ENCODE peak calls at places on chromosomes 2 and 18, in five cellular contexts. S, R, K, J and W are unnamed samples.

GRCh38 chr2:120857931-120858330 is 122.3 kb downstream of the GLI2 start:
- DNase-seq in J (no peak), S (no peak), K (no peak), R (no peak), W (no peak)

GRCh38 chr2:221554769-221555510 is 17.2 kb downstream of the EPHA4 start:
- DNase-seq in S (peak), K (no peak), J (no peak), R (no peak), W (no peak)

GRCh38 chr2:8023241-8023640 is 658.6 kb upstream of the ID2 start:
- DNase-seq in K (no peak), S (peak), R (no peak), J (no peak), W (no peak)

GRCh38 chr2:15115786-15116185 is 445.3 kb downstream of the NBAS start:
- DNase-seq in K (no peak), R (no peak), J (no peak), S (no peak), W (no peak)

GRCh38 chr2:62586981-62587380 is 81.0 kb upstream of the TMEM17 start:
- DNase-seq in K (peak), S (no peak), R (no peak), J (no peak), W (peak)

GRCh38 chr18:62085766-62086165 is 101.1 kb downstream of the PIGN start:
- DNase-seq in K (no peak), R (no peak), J (no peak), S (no peak), W (no peak)

GRCh38 chr2:157173740-157174184 is 83.7 kb upstream of the GALNT5 start:
- DNase-seq in R (no peak), K (peak), S (no peak), J (no peak), W (peak)

GRCh38 chr2:26477911-26478253 is at the start of gene OTOF:
- DNase-seq in S (no peak), R (peak), J (no peak), K (no peak), W (peak)

GRCh38 chr2:73990531-73990930 is 5.8 kb downstream of the TET3 start:
- DNase-seq in J (no peak), K (no peak), S (no peak), R (no peak), W (no peak)

GRCh38 chr2:53970898-53971681 is at the start of gene PSME4:
- DNase-seq in R (peak), K (peak), S (peak), J (peak), W (peak)

GRCh38 chr2:136191041-136191440 is 73.1 kb upstream of the CXCR4 start:
- DNase-seq in K (no peak), R (no peak), S (no peak), J (no peak), W (no peak)

GRCh38 chr2:98382086-98382485 is 35.8 kb downstream of the CNGA3 start:
- DNase-seq in R (no peak), K (no peak), J (no peak), S (no peak), W (no peak)

GRCh38 chr18:34521040-34521439 is 189.1 kb upstream of the DTNA start:
- DNase-seq in J (no peak), R (no peak), S (no peak), K (no peak), W (no peak)

GRCh38 chr18:70181015-70181414 is 24.5 kb downstream of the RTTN start:
- DNase-seq in R (no peak), S (no peak), J (no peak), K (peak), W (peak)

GRCh38 chr2:60884795-60885194 is 3.4 kb downstream of the REL start:
- DNase-seq in S (no peak), R (no peak), J (no peak), K (no peak), W (no peak)

GRCh38 chr18:23964282-23965238 is 50.0 kb upstream of the TTC39C start:
- DNase-seq in R (peak), J (peak), S (peak), K (no peak), W (no peak)

DNA sequence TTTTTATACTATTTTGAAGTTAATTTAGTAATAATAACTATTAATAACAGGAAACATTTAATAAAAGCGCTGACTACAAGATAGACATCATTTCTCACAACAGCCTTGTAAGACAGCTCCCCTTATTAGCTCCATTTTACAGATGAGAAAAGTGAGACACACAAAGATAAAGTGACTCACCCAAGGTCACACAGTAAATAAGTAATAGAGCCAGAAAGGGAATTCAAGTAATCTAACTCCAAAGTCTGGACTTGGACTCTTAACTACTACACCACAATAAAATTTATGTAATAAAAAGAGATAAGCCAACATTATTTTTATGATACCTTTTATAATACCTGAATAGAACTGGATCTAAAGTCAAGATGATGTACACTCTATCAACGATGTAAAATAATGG is 25.3 kb downstream of the EXOC6B start:
- DNase-seq in R (no peak), J (no peak), S (no peak), K (no peak), W (no peak)
- H3K4me3 ChIP-seq in R (no peak), J (no peak), S (no peak), K (no peak), W (no peak)

GRCh38 chr2:12452211-12452610 is 264.5 kb upstream of the TRIB2 start:
- DNase-seq in S (peak), K (no peak), R (no peak), J (no peak), W (peak)
- H3K4me3 ChIP-seq in S (no peak), K (no peak), R (no peak), J (peak), W (no peak)

DNA sequence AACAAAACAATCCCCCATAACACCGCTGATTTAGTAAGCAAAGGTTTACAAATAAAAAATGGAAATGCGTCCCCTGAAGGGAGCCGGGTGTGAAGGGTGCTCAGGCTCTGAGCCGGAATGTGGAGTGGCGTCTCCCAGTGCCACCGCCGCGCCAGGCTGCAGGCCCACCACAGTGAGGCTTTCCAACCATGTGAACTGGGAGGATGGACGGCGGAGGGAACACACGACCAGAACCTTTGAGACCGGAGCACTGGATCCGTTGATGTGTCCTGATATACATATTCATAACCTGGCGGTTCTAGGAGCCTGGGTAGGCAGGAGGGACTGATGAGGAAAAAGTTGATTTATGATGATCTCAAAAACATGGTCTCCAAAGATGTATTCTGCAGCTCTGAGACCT is 87.3 kb downstream of the SMIM21 start:
- DNase-seq in R (no peak), J (no peak), S (no peak), K (no peak), W (no peak)
- H3K4me3 ChIP-seq in R (no peak), J (no peak), S (no peak), K (no peak), W (no peak)

GRCh38 chr2:3494984-3495666 is 24.2 kb downstream of the ADI1 start:
- DNase-seq in S (no peak), J (no peak), R (no peak), K (no peak), W (no peak)

GRCh38 chr2:3491716-3492474 is 27.4 kb downstream of the ADI1 start:
- DNase-seq in S (no peak), K (no peak), R (no peak), J (no peak), W (no peak)

GRCh38 chr2:3492951-3493609 is 26.3 kb downstream of the ADI1 start:
- DNase-seq in J (no peak), R (no peak), S (no peak), K (peak), W (peak)

GRCh38 chr2:3491306-3491705 is 28.0 kb downstream of the ADI1 start:
- DNase-seq in S (no peak), J (no peak), K (no peak), R (no peak), W (no peak)

DNA sequence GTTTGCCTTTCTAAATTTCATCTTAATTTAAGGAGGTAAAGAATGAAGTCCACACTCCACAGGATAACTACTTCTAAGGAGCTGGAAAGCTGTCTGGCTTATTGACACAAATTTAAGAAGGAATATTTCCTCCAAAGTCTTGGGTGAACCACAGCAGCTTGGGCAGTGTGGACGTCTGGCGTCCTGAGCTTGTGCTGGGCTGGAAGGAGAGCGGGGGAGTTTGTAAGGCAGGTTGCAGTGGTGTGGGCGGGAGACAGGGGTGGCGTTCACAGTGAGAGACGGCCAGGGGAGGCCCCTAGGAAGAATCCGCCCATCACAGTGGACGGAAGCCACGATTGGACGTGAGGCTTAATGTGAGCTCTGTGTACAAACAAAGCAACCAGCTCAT is 25.7 kb downstream of the ADI1 start:
- DNase-seq in R (no peak), K (no peak), J (no peak), S (no peak), W (peak)
- H3K4me3 ChIP-seq in R (no peak), K (no peak), J (no peak), S (no peak), W (peak)

GRCh38 chr2:9884436-9884835 is 41.2 kb downstream of the TAF1B start:
- DNase-seq in S (no peak), R (no peak), K (no peak), J (no peak), W (no peak)
- H3K4me3 ChIP-seq in S (no peak), R (no peak), K (no peak), J (no peak), W (no peak)

GRCh38 chr2:217807753-217808152 is 195.0 kb downstream of the TNS1 start:
- DNase-seq in S (no peak), R (peak), K (no peak), J (no peak), W (no peak)
- H3K4me3 ChIP-seq in S (no peak), R (no peak), K (no peak), J (no peak), W (no peak)

GRCh38 chr18:77995593-77995992 is 745.9 kb downstream of the GALR1 start:
- DNase-seq in R (no peak), K (no peak), S (no peak), J (no peak), W (no peak)

GRCh38 chr18:77993188-77993981 is 743.7 kb downstream of the GALR1 start:
- DNase-seq in R (no peak), S (no peak), J (no peak), K (no peak), W (no peak)

GRCh38 chr18:77990901-77991300 is 741.3 kb downstream of the GALR1 start:
- DNase-seq in K (no peak), S (no peak), J (no peak), R (no peak), W (no peak)

GRCh38 chr18:77990131-77990530 is 740.5 kb downstream of the GALR1 start:
- DNase-seq in K (no peak), R (no peak), J (no peak), S (no peak), W (no peak)

GRCh38 chr18:77992057-77992456 is 742.4 kb downstream of the GALR1 start:
- DNase-seq in S (no peak), J (no peak), R (no peak), K (no peak), W (no peak)
- H3K4me3 ChIP-seq in S (no peak), J (no peak), R (no peak), K (no peak), W (no peak)

GRCh38 chr2:25247792-25248512 is 79.6 kb upstream of the POMC start:
- DNase-seq in K (no peak), R (no peak), J (no peak), S (no peak), W (no peak)
- H3K4me3 ChIP-seq in K (no peak), R (no peak), J (no peak), S (no peak), W (no peak)

GRCh38 chr2:240439698-240440151 is 4.3 kb downstream of the GPC1 start:
- DNase-seq in R (peak), S (no peak), K (no peak), J (peak), W (no peak)

GRCh38 chr2:240436626-240437180 is 1.2 kb downstream of the GPC1 start:
- DNase-seq in J (peak), S (no peak), K (no peak), R (peak), W (no peak)

GRCh38 chr2:240438810-240439697 is 3.6 kb downstream of the GPC1 start:
- DNase-seq in S (no peak), J (peak), K (no peak), R (peak), W (no peak)

GRCh38 chr2:240437181-240437860 is 1.9 kb downstream of the GPC1 start:
- DNase-seq in R (peak), K (no peak), S (no peak), J (peak), W (no peak)

GRCh38 chr2:240437861-240438809 is 2.7 kb downstream of the GPC1 start:
- DNase-seq in S (peak), J (peak), R (peak), K (peak), W (no peak)
- H3K4me3 ChIP-seq in S (no peak), J (no peak), R (no peak), K (no peak), W (peak)